ENCODE peak calls at places on chromosomes 12 and 14, in seven cellular contexts. X, J, Y, F, B, Z and Q are unnamed samples.

GRCh38 chr12:72570601-72571000 is 298.4 kb downstream of the TRHDE start:
- DNase-seq in X (no peak), J (peak), Y (peak), F (no peak), B (peak), Z (no peak), Q (no peak)

GRCh38 chr12:89319111-89319510 is 33.2 kb downstream of the DUSP6 start:
- DNase-seq in X (no peak), J (no peak), Y (no peak), F (no peak), B (no peak), Z (no peak), Q (no peak)

GRCh38 chr14:35331605-35332516 is 39.7 kb downstream of the PSMA6 start:
- DNase-seq in X (no peak), J (peak), Y (peak), F (no peak), B (peak), Z (peak), Q (peak)

GRCh38 chr14:42224053-42224888 is 617.6 kb downstream of the LRFN5 start:
- DNase-seq in X (peak), J (peak), Y (peak), F (peak), B (peak), Z (peak), Q (peak)

GRCh38 chr12:48336066-48336465 is 14.7 kb downstream of the ZNF641 start:
- DNase-seq in X (no peak), J (no peak), Y (no peak), F (no peak), B (no peak), Z (no peak), Q (no peak)

GRCh38 chr14:75636100-75636692 is 24.5 kb downstream of the ERG28 start:
- DNase-seq in X (no peak), J (no peak), Y (no peak), F (no peak), B (no peak), Z (no peak), Q (peak)

GRCh38 chr14:58668848-58669480 is 31.2 kb downstream of the DACT1 start:
- DNase-seq in X (no peak), J (no peak), Y (no peak), F (no peak), B (no peak), Z (no peak), Q (no peak)

GRCh38 chr14:73754911-73755360 is 40.8 kb upstream of the PNMA1 start:
- DNase-seq in X (no peak), J (no peak), Y (no peak), F (no peak), B (no peak), Z (no peak), Q (peak)

GRCh38 chr12:61367281-61367785 is 892.9 kb upstream of the USP15 start:
- DNase-seq in X (no peak), J (no peak), Y (no peak), F (no peak), B (no peak), Z (no peak), Q (no peak)

GRCh38 chr12:27272375-27273028 is 28.4 kb downstream of the STK38L start:
- DNase-seq in X (no peak), J (no peak), Y (peak), F (no peak), B (no peak), Z (no peak), Q (no peak)

GRCh38 chr14:98227000-98227726 is 1044.8 kb downstream of the BCL11B start:
- DNase-seq in X (peak), J (no peak), Y (no peak), F (no peak), B (no peak), Z (no peak), Q (no peak)

GRCh38 chr14:98219638-98220037 is 1052.4 kb downstream of the BCL11B start:
- DNase-seq in X (no peak), J (no peak), Y (no peak), F (no peak), B (no peak), Z (no peak), Q (no peak)

GRCh38 chr14:98227727-98228111 is 1044.3 kb downstream of the BCL11B start:
- DNase-seq in X (no peak), J (no peak), Y (no peak), F (no peak), B (no peak), Z (no peak), Q (no peak)

GRCh38 chr14:98226411-98226810 is 1045.6 kb downstream of the BCL11B start:
- DNase-seq in X (no peak), J (no peak), Y (no peak), F (no peak), B (no peak), Z (no peak), Q (no peak)

GRCh38 chr14:98223106-98223505 is 1048.9 kb downstream of the BCL11B start:
- DNase-seq in X (no peak), J (no peak), Y (no peak), F (no peak), B (no peak), Z (no peak), Q (no peak)
- H3K4me3 ChIP-seq in X (no peak), J (no peak), Y (no peak), F (no peak), B (no peak), Z (no peak), Q (no peak)

GRCh38 chr14:89241265-89241664 is 175.8 kb downstream of the FOXN3 start:
- DNase-seq in X (no peak), J (no peak), Y (no peak), F (no peak), B (no peak), Z (no peak), Q (no peak)

GRCh38 chr14:89236846-89237245 is 180.2 kb downstream of the FOXN3 start:
- DNase-seq in X (no peak), J (no peak), Y (no peak), F (no peak), B (no peak), Z (no peak), Q (peak)

GRCh38 chr14:89241934-89242670 is 174.9 kb downstream of the FOXN3 start:
- DNase-seq in X (no peak), J (no peak), Y (no peak), F (no peak), B (no peak), Z (no peak), Q (no peak)

GRCh38 chr14:89240414-89240813 is 176.6 kb downstream of the FOXN3 start:
- DNase-seq in X (no peak), J (no peak), Y (no peak), F (no peak), B (no peak), Z (no peak), Q (peak)

GRCh38 chr14:89237923-89238529 is 179.0 kb downstream of the FOXN3 start:
- DNase-seq in X (no peak), J (no peak), Y (no peak), F (no peak), B (no peak), Z (no peak), Q (peak)
- TF ChIP-seq CEBPB in X (no peak), J (no peak), Y (no peak), F (no peak), B (no peak), Z (no peak), Q (no peak)

GRCh38 chr14:102930753-102931579 is 8.5 kb downstream of the AMN start:
- DNase-seq in X (no peak), J (peak), Y (no peak), F (no peak), B (peak), Z (no peak), Q (peak)

GRCh38 chr14:102928412-102929348 is 6.2 kb downstream of the AMN start:
- DNase-seq in X (no peak), J (peak), Y (no peak), F (no peak), B (peak), Z (no peak), Q (peak)

GRCh38 chr14:102927878-102928411 is 5.5 kb downstream of the AMN start:
- DNase-seq in X (no peak), J (no peak), Y (no peak), F (no peak), B (no peak), Z (no peak), Q (no peak)

GRCh38 chr14:102930138-102930752 is 7.8 kb downstream of the AMN start:
- DNase-seq in X (no peak), J (peak), Y (no peak), F (no peak), B (no peak), Z (no peak), Q (no peak)

GRCh38 chr14:102929349-102930137 is 7.1 kb downstream of the AMN start:
- DNase-seq in X (no peak), J (peak), Y (no peak), F (no peak), B (no peak), Z (no peak), Q (no peak)
- H3K4me3 ChIP-seq in X (no peak), J (peak), Y (no peak), F (no peak), B (no peak), Z (no peak), Q (peak)

DNA sequence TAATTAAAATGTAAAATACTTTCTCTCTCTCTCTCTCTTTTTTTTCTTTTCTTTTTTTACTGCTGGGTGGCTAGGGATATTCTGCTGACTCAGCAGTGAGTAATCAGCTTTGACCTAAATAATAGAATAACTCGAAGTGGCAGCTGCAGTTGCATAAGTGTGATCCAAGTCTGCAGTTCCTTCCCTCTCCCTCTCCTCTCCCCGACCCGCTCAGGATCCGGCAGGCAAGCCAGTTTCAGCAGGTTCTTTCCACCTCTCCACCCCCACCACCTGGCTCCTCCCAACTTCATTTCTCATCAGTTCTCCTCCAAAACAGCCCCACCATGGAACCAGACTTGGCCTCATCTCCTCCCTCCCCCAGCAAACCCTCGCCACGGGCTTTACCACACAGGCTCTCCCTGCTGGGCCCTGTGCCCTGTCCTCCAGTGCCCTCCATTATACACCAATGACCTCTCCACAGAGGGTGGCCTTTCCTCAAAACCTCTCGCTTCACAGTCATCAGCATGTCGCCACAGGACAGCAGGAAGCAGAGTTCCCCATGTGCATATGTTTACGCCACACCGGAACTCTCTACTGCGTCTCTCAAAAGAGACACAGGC is 22.4 kb downstream of the SLC7A8 start:
- DNase-seq in X (no peak), J (peak), Y (no peak), F (no peak), B (no peak), Z (peak), Q (peak)
- TF ChIP-seq CEBPB in X (no peak), J (peak), Y (no peak), F (no peak), B (no peak), Z (peak), Q (peak)